ENCODE peak calls at places on chromosomes 6 and 20, in ten cellular contexts. G is right lobe of liver, N is progenitor cell of endocrine pancreas, K is body of pancreas, O is PC-3, J is mucosa of descending colon, E is RWPE1, W is AG09319, F is D721Med, Q is suprapubic skin. M is an unnamed sample.
A peak's percentile ranks its signal among the peaks of the same experiment; 100 is the strongest.

GRCh38 chr6:100484474-100484873 is 19.8 kb upstream of the SIM1 start:
- DNase-seq in O (no peak), G (peak; percentile 47), J (no peak), K (no peak), F (no peak), W (no peak), E (no peak), N (no peak), Q (no peak), M (no peak)

GRCh38 chr6:33692760-33693158 is 18.7 kb downstream of the UQCC2 start:
- DNase-seq in N (no peak), O (no peak), W (no peak), G (no peak), J (peak; percentile 61), F (no peak), K (no peak), E (no peak), Q (no peak), M (no peak)

GRCh38 chr6:115999256-115999655 is 61.4 kb downstream of the FRK start:
- DNase-seq in O (no peak), N (no peak), W (no peak), Q (no peak), E (no peak), J (no peak), F (no peak), K (no peak), G (no peak), M (no peak)

GRCh38 chr6:701696-702479 is 8.9 kb upstream of the EXOC2 start:
- DNase-seq in W (no peak), O (no peak), K (no peak), J (no peak), E (no peak), Q (no peak), F (no peak), G (no peak), N (no peak), M (no peak)

GRCh38 chr20:61439251-61439650 is 187.2 kb downstream of the CDH4 start:
- DNase-seq in E (no peak), G (no peak), W (no peak), K (no peak), J (no peak), F (no peak), N (no peak), O (no peak), Q (no peak), M (no peak)

GRCh38 chr20:33273117-33273851 is 9.7 kb upstream of the BPIFB1 start:
- DNase-seq in K (no peak), J (no peak), Q (peak; percentile 44), N (no peak), O (no peak), W (no peak), F (no peak), G (no peak), E (no peak), M (no peak)

GRCh38 chr6:2976571-2977085 is 5.3 kb upstream of the SERPINB6 start:
- DNase-seq in E (peak; percentile 57), N (no peak), G (no peak), Q (no peak), K (no peak), O (peak; percentile 80), F (no peak), J (no peak), W (no peak), M (no peak)

GRCh38 chr6:753486-753885 is 60.5 kb upstream of the EXOC2 start:
- DNase-seq in K (no peak), W (no peak), F (no peak), O (peak; percentile 7), Q (no peak), N (no peak), E (no peak), J (no peak), G (no peak), M (no peak)

GRCh38 chr6:65448806-65449397 is 258.1 kb downstream of the EYS start:
- DNase-seq in K (no peak), N (no peak), J (no peak), O (no peak), F (no peak), Q (no peak), E (no peak), G (no peak), W (no peak), M (no peak)

GRCh38 chr6:163836916-163837660 is 422.6 kb downstream of the QKI start:
- DNase-seq in K (no peak), G (no peak), Q (no peak), E (no peak), O (no peak), W (no peak), N (no peak), F (no peak), J (no peak), M (no peak)

GRCh38 chr6:85506441-85507093 is 56.7 kb downstream of the NT5E start:
- DNase-seq in G (no peak), E (no peak), O (no peak), K (no peak), Q (no peak), J (no peak), W (no peak), F (no peak), N (no peak), M (no peak)

GRCh38 chr6:41974281-41974825 is 32.7 kb upstream of the CCND3 start:
- DNase-seq in N (no peak), J (no peak), E (no peak), G (no peak), K (no peak), O (no peak), W (no peak), Q (peak; percentile 31), F (no peak), M (no peak)

GRCh38 chr20:59743767-59744485 is 139.6 kb downstream of the PHACTR3 start:
- DNase-seq in Q (no peak), F (no peak), N (no peak), J (peak; percentile 32), G (no peak), O (peak; percentile 27), E (peak; percentile 48), K (no peak), W (no peak), M (no peak)

GRCh38 chr6:144012534-144012933 is 4.5 kb upstream of the PLAGL1 start:
- DNase-seq in O (peak; percentile 58), Q (no peak), W (no peak), E (no peak), G (no peak), F (no peak), K (no peak), J (no peak), N (no peak), M (no peak)

GRCh38 chr6:101397199-101397598 is 3.7 kb downstream of the GRIK2 start:
- DNase-seq in Q (no peak), F (peak; percentile 31), K (no peak), O (peak; percentile 29), N (no peak), E (no peak), W (no peak), J (no peak), G (no peak), M (no peak)

GRCh38 chr6:90538651-90539050 is 48.2 kb downstream of the MAP3K7 start:
- DNase-seq in O (no peak), G (no peak), J (no peak), F (no peak), K (no peak), E (no peak), Q (no peak), W (peak; percentile 0), N (no peak), M (no peak)

DNA sequence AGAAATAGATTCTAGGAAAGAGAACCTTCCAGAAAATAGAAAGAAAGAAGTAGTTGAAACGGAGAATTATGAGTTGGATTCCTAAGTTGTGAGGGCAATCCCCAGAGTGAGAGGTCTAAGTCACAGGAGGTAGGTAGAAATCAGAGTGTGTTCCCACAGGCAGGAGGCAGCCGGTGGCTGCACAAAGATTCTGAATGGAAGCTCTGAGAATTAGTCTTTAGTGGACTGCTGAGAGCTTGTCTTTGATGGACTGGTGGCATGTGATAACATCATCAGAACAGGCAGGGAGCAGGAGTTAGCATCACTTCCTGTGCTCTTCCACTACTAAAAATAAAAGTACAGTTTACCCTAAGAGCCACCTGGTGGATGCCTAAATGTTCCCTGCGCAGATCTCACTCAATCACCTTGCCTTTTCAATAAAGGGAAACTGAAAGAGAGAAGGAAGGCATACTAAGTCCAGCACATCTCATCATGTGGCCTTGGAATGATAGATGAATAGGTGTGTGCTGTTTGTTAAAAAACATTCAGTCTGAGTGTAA is 294.6 kb upstream of the POU3F2 start:
- DNase-seq in G (no peak), J (no peak), F (no peak), E (no peak), K (no peak), O (peak; percentile 2), N (no peak), Q (no peak), W (no peak), M (no peak)
- TF ChIP-seq CTCF in G (no peak), J (no peak), F (no peak), E (no peak), K (no peak), O (peak; percentile 21), N (no peak), Q (no peak), W (no peak), M (no peak)

GRCh38 chr6:164897523-164898094 is 411.8 kb downstream of the C6orf118 start:
- DNase-seq in J (no peak), G (no peak), W (no peak), O (peak; percentile 25), F (no peak), K (no peak), N (no peak), E (no peak), Q (no peak), M (no peak)
- TF ChIP-seq CTCF in J (no peak), G (no peak), W (no peak), O (peak; percentile 52), F (no peak), K (no peak), N (peak; percentile 24), E (no peak), Q (no peak), M (no peak)

GRCh38 chr20:46708172-46708860 is 1.1 kb upstream of the SLC2A10 start:
- DNase-seq in N (no peak), E (no peak), K (peak; percentile 81), Q (no peak), G (no peak), J (peak; percentile 52), F (no peak), O (no peak), W (no peak), M (no peak)
- TF ChIP-seq CTCF in N (peak; percentile 53), E (peak; percentile 42), K (peak; percentile 66), Q (no peak), G (peak; percentile 22), J (peak; percentile 34), F (no peak), O (no peak), W (peak; percentile 5), M (peak; percentile 12)

GRCh38 chr20:35001596-35002362 is 46.1 kb downstream of the MYH7B start:
- DNase-seq in K (no peak), N (no peak), W (no peak), G (peak; percentile 14), J (peak; percentile 44), F (no peak), E (no peak), O (no peak), Q (no peak), M (no peak)
- TF ChIP-seq CTCF in K (no peak), N (peak; percentile 44), W (peak; percentile 11), G (no peak), J (no peak), F (peak; percentile 12), E (no peak), O (peak; percentile 63), Q (no peak), M (peak; percentile 38)

GRCh38 chr6:169950558-169950957 is 199.1 kb downstream of the ERMARD start:
- DNase-seq in W (no peak), Q (no peak), G (no peak), F (no peak), O (peak; percentile 38), J (no peak), E (peak; percentile 12), N (no peak), K (peak; percentile 43), M (peak; percentile 71)
- TF ChIP-seq CTCF in W (peak; percentile 37), Q (no peak), G (peak; percentile 67), F (peak; percentile 49), O (peak; percentile 51), J (no peak), E (peak; percentile 17), N (no peak), K (peak; percentile 44), M (peak; percentile 29)